ENCODE peak calls at places on chromosomes 2 and 18, in five cellular contexts. I is BJ; L is CD4-positive, CD25-positive, alpha-beta regulatory T cell; G is naive thymus-derived CD4-positive, alpha-beta T cell; C is A549. F is an unnamed sample.

GRCh38 chr2:143452817-143453462 is 323.7 kb downstream of the ARHGAP15 start:
- DNase-seq in C (no peak), I (no peak), G (peak; percentile 8), L (peak; percentile 33), F (peak; percentile 60)

GRCh38 chr2:119134775-119135174 is 23.8 kb downstream of the C1QL2 start:
- DNase-seq in L (no peak), C (no peak), G (no peak), I (no peak), F (no peak)

GRCh38 chr2:238256594-238257104 is 16.8 kb upstream of the HES6 start:
- DNase-seq in G (peak; percentile 63), L (peak; percentile 70), I (peak; percentile 8), C (peak; percentile 86), F (peak; percentile 82)

GRCh38 chr2:106030287-106031268 is 163.5 kb downstream of the UXS1 start:
- DNase-seq in G (no peak), C (no peak), I (peak; percentile 75), L (no peak), F (no peak)

GRCh38 chr2:108967757-108968156 is 21.3 kb downstream of the EDAR start:
- DNase-seq in L (no peak), G (no peak), I (no peak), C (no peak), F (no peak)

GRCh38 chr18:22838221-22838620 is 94.9 kb upstream of the RBBP8 start:
- DNase-seq in G (no peak), C (no peak), L (no peak), I (no peak), F (no peak)

GRCh38 chr2:54720563-54720962 is 2.9 kb upstream of the EML6 start:
- DNase-seq in C (no peak), L (no peak), G (no peak), I (no peak), F (no peak)

GRCh38 chr2:56576001-56576400 is 392.2 kb downstream of the CCDC85A start:
- DNase-seq in C (no peak), I (no peak), L (no peak), G (no peak), F (no peak)

GRCh38 chr18:62420513-62421209 is 95.6 kb downstream of the TNFRSF11A start:
- DNase-seq in I (no peak), G (peak; percentile 51), L (peak; percentile 76), C (peak; percentile 69), F (peak; percentile 5)

GRCh38 chr2:130728007-130728454 is 839 bp upstream of the GPR148 start:
- DNase-seq in G (peak; percentile 28), C (no peak), L (no peak), I (no peak), F (peak; percentile 7)

GRCh38 chr2:147026664-147027278 is 818.1 kb upstream of the ACVR2A start:
- DNase-seq in C (no peak), I (no peak), L (no peak), G (no peak), F (no peak)

GRCh38 chr18:43596106-43596712 is 318.9 kb upstream of the SYT4 start:
- DNase-seq in L (no peak), C (peak; percentile 5), G (no peak), I (no peak), F (peak; percentile 27)

GRCh38 chr2:234544659-234545611 is 48.1 kb upstream of the ARL4C start:
- DNase-seq in G (peak; percentile 83), I (no peak), L (peak; percentile 58), C (peak; percentile 81), F (peak; percentile 46)
- H3K4me3 ChIP-seq in G (no peak overlapping the region), I (no peak overlapping the region), L (no peak overlapping the region), C (no peak overlapping the region), F (no peak overlapping the region)

GRCh38 chr2:75315436-75315835 is 116.1 kb upstream of the TACR1 start:
- DNase-seq in L (no peak), C (no peak), I (no peak), G (no peak), F (no peak)

GRCh38 chr2:75311521-75311920 is 112.2 kb upstream of the TACR1 start:
- DNase-seq in I (no peak), L (no peak), G (no peak), C (no peak), F (no peak)

GRCh38 chr2:75311993-75312392 is 112.7 kb upstream of the TACR1 start:
- DNase-seq in G (no peak), L (no peak), I (no peak), C (no peak), F (peak; percentile 22)

GRCh38 chr2:75309596-75310290 is 110.4 kb upstream of the TACR1 start:
- DNase-seq in G (no peak), L (no peak), C (no peak), I (peak; percentile 9), F (no peak)

DNA sequence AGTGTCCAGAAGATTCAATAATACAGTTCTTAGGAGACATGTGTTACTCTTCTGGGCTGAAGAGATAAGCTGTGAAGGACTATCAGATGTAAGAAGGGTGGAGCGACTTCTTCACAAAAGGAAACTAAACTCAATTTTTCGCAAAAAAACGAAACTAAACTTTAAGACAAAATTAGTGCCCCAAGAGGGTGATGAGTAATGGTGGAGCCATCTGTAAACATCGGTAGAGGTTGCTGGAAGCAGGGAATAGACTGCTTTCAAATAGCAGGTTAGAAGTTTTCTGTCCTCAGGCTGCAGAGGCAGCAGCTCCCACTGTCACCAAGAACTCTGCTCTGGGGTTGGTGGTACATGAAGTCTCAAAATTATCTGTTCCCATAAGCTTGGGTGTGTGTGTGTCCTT is 111.6 kb upstream of the TACR1 start:
- DNase-seq in C (no peak), L (no peak), G (no peak), I (no peak), F (no peak)
- H3K4me3 ChIP-seq in C (no peak overlapping the region), L (no peak overlapping the region), G (no peak overlapping the region), I (no peak overlapping the region), F (no peak overlapping the region)

GRCh38 chr2:118046628-118047210 is 32.8 kb upstream of the CCDC93 start:
- DNase-seq in C (peak; percentile 18), G (peak; percentile 31), I (no peak), L (peak; percentile 43), F (peak; percentile 41)
- H3K4me3 ChIP-seq in C (peak overlapping the region; percentile 31), G (no peak overlapping the region), I (no peak overlapping the region), L (no peak overlapping the region), F (no peak overlapping the region)

GRCh38 chr2:172095905-172096660 is 6.6 kb downstream of the DLX2 start:
- DNase-seq in L (no peak), C (no peak), I (no peak), G (no peak), F (no peak)
- H3K4me3 ChIP-seq in L (peak overlapping the region; percentile 21), C (peak overlapping the region; percentile 71), I (peak overlapping the region; percentile 55), G (peak overlapping the region; percentile 27), F (peak overlapping the region; percentile 68)